ENCODE peak calls at places on chromosomes 2 and 18, in ten cellular contexts. P, B, A, M, R, Q, T, U, X and O are unnamed samples.

GRCh38 chr2:1658394-1659151 is 85.7 kb downstream of the PXDN start:
- DNase-seq in P (no peak), B (no peak), A (no peak), M (no peak), R (no peak), Q (peak), T (no peak), U (no peak), X (no peak), O (peak)

GRCh38 chr2:51194656-51195055 is 162.7 kb upstream of the NRXN1 start:
- DNase-seq in P (no peak), B (no peak), A (no peak), M (no peak), R (no peak), Q (no peak), T (no peak), U (no peak), X (no peak), O (no peak)

GRCh38 chr18:25503567-25504081 is 151.7 kb upstream of the ZNF521 start:
- DNase-seq in P (peak), B (peak), A (peak), M (peak), R (no peak), Q (peak), T (no peak), U (peak), X (no peak), O (no peak)

GRCh38 chr2:189056200-189057106 is 82.3 kb downstream of the COL3A1 start:
- DNase-seq in P (peak), B (peak), A (no peak), M (no peak), R (no peak), Q (no peak), T (no peak), U (no peak), X (no peak), O (no peak)

GRCh38 chr2:6639870-6640639 is 225.7 kb downstream of the CMPK2 start:
- DNase-seq in P (no peak), B (no peak), A (no peak), M (no peak), R (no peak), Q (no peak), T (no peak), U (no peak), X (no peak), O (no peak)

GRCh38 chr2:158412206-158412605 is 44.3 kb downstream of the CCDC148 start:
- DNase-seq in P (peak), B (no peak), A (no peak), M (peak), R (no peak), Q (no peak), T (no peak), U (no peak), X (no peak), O (no peak)

GRCh38 chr2:8176837-8177236 is 505.0 kb upstream of the ID2 start:
- DNase-seq in P (no peak), B (no peak), A (no peak), M (no peak), R (no peak), Q (no peak), T (no peak), U (peak), X (no peak), O (no peak)

GRCh38 chr18:36352384-36352783 is 54.9 kb downstream of the FHOD3 start:
- DNase-seq in P (peak), B (peak), A (peak), M (peak), R (no peak), Q (no peak), T (no peak), U (no peak), X (no peak), O (no peak)

GRCh38 chr18:22800551-22800951 is 132.6 kb upstream of the RBBP8 start:
- DNase-seq in P (no peak), B (peak), A (peak), M (no peak), R (no peak), Q (no peak), T (no peak), U (no peak), X (no peak), O (no peak)

GRCh38 chr2:215808194-215808593 is 205.2 kb downstream of the MREG start:
- DNase-seq in P (no peak), B (no peak), A (no peak), M (no peak), R (no peak), Q (no peak), T (no peak), U (no peak), X (no peak), O (no peak)

GRCh38 chr18:487371-487770 is 13.1 kb downstream of the COLEC12 start:
- DNase-seq in P (no peak), B (no peak), A (peak), M (no peak), R (no peak), Q (no peak), T (no peak), U (no peak), X (no peak), O (no peak)

GRCh38 chr2:207901401-207901800 is 123.9 kb downstream of the PLEKHM3 start:
- DNase-seq in P (no peak), B (no peak), A (no peak), M (no peak), R (no peak), Q (no peak), T (no peak), U (no peak), X (no peak), O (no peak)

GRCh38 chr2:8520791-8521344 is 161.0 kb upstream of the ID2 start:
- DNase-seq in P (no peak), B (peak), A (no peak), M (no peak), R (no peak), Q (no peak), T (no peak), U (peak), X (no peak), O (no peak)

GRCh38 chr2:112692496-112692911 is 28.3 kb upstream of the NT5DC4 start:
- DNase-seq in P (peak), B (peak), A (peak), M (peak), R (peak), Q (peak), T (no peak), U (peak), X (peak), O (no peak)

GRCh38 chr18:824179-824578 is 12.1 kb upstream of the YES1 start:
- DNase-seq in P (no peak), B (no peak), A (peak), M (no peak), R (no peak), Q (no peak), T (no peak), U (no peak), X (no peak), O (no peak)

GRCh38 chr2:157901325-157901724 is 25.2 kb upstream of the ACVR1 start:
- DNase-seq in P (no peak), B (no peak), A (no peak), M (no peak), R (no peak), Q (no peak), T (no peak), U (no peak), X (no peak), O (no peak)

GRCh38 chr18:45785015-45785597 is 40.4 kb upstream of the SIGLEC15 start:
- DNase-seq in P (peak), B (peak), A (peak), M (no peak), R (no peak), Q (peak), T (no peak), U (no peak), X (no peak), O (no peak)

GRCh38 chr2:216057688-216058193 is 23.9 kb downstream of the PECR start:
- DNase-seq in P (peak), B (peak), A (peak), M (peak), R (peak), Q (peak), T (no peak), U (peak), X (no peak), O (no peak)

GRCh38 chr18:34729740-34730338 is 19.7 kb downstream of the DTNA start:
- DNase-seq in P (no peak), B (no peak), A (no peak), M (no peak), R (no peak), Q (no peak), T (no peak), U (peak), X (no peak), O (no peak)

GRCh38 chr2:74417763-74418162 is 3.7 kb downstream of the C2orf81 start:
- DNase-seq in P (no peak), B (no peak), A (no peak), M (no peak), R (no peak), Q (no peak), T (no peak), U (no peak), X (no peak), O (no peak)

GRCh38 chr2:74415762-74416395 is 5.5 kb downstream of the C2orf81 start:
- DNase-seq in P (no peak), B (no peak), A (no peak), M (no peak), R (no peak), Q (no peak), T (no peak), U (no peak), X (no peak), O (no peak)

GRCh38 chr2:74414913-74415761 is 6.3 kb downstream of the C2orf81 start:
- DNase-seq in P (peak), B (peak), A (peak), M (no peak), R (no peak), Q (peak), T (no peak), U (no peak), X (no peak), O (no peak)

GRCh38 chr2:74418312-74418711 is 3.1 kb downstream of the C2orf81 start:
- DNase-seq in P (no peak), B (no peak), A (no peak), M (no peak), R (no peak), Q (no peak), T (no peak), U (no peak), X (no peak), O (no peak)

DNA sequence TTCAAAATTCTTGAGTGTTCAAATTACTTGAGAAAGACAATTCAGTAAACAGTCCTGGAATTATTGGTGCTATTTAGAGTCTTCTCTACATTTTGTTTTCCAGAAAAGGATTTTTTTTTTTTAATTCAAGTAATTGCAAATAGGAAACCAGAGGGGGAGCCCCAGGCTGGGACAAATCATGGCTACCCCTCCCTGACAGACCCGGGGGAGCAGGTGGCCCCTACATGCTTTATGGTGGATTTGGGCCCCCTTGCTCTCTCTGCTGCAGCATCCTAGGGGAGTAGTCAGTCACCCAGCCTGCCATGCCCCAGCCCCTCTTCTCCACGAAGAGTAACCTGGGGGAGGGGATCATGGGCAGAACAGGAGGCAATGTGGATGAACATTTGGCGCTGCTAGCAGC is 4.7 kb downstream of the C2orf81 start:
- DNase-seq in P (no peak), B (no peak), A (no peak), M (no peak), R (no peak), Q (no peak), T (no peak), U (peak), X (no peak), O (no peak)
- TF ChIP-seq CTCF in P (peak), B (no peak), A (no peak), M (peak), R (no peak), Q (no peak), T (no peak), U (peak), X (no peak), O (peak)

DNA sequence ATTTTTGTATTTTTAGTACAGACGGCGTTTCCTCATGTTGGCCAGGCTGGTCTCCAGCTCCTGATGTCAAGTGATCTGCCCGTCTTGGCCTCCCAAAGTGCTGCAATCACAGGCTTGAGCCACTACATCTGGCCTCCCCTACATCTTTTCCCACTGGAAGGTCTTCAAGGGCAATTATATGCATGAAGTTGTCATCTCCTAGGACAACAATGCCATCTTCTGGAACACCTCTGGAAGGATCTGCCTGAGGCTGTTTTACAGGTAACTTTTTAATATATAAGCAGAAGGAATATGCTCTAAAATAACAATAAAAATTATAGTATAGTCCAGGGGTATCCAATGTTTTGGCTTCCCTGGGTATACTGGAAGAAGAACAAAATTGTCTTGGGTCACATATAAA is 321.4 kb downstream of the AFF3 start:
- DNase-seq in P (no peak), B (peak), A (peak), M (no peak), R (no peak), Q (no peak), T (no peak), U (peak), X (no peak), O (no peak)
- TF ChIP-seq CTCF in P (no peak), B (no peak), A (no peak), M (no peak), R (no peak), Q (no peak), T (no peak), U (no peak), X (peak), O (peak)

GRCh38 chr18:64693756-64694155 is 544.9 kb upstream of the LINC00305 start:
- DNase-seq in P (peak), B (no peak), A (no peak), M (no peak), R (no peak), Q (no peak), T (no peak), U (no peak), X (no peak), O (no peak)
- TF ChIP-seq CTCF in P (no peak), B (no peak), A (no peak), M (no peak), R (no peak), Q (no peak), T (no peak), U (no peak), X (no peak), O (no peak)

GRCh38 chr2:68466778-68467076 is 367 bp downstream of the FBXO48 start:
- DNase-seq in P (no peak), B (peak), A (no peak), M (no peak), R (no peak), Q (no peak), T (no peak), U (no peak), X (no peak), O (no peak)

GRCh38 chr2:68465081-68465916 is 1.8 kb downstream of the FBXO48 start:
- DNase-seq in P (peak), B (peak), A (no peak), M (peak), R (no peak), Q (no peak), T (no peak), U (peak), X (no peak), O (no peak)

GRCh38 chr2:68467077-68467960 is at the start of the genes APLF and FBXO48:
- DNase-seq in P (peak), B (peak), A (peak), M (peak), R (peak), Q (peak), T (peak), U (peak), X (peak), O (peak)

GRCh38 chr2:68464651-68465050 is 2.4 kb downstream of the FBXO48 start:
- DNase-seq in P (no peak), B (no peak), A (no peak), M (no peak), R (no peak), Q (no peak), T (no peak), U (no peak), X (no peak), O (no peak)

GRCh38 chr2:68466361-68466777 is 725 bp downstream of the FBXO48 start:
- DNase-seq in P (peak), B (peak), A (peak), M (peak), R (peak), Q (peak), T (no peak), U (peak), X (no peak), O (no peak)
- TF ChIP-seq CTCF in P (peak), B (peak), A (peak), M (peak), R (no peak), Q (peak), T (no peak), U (no peak), X (peak), O (peak)

GRCh38 chr2:177254433-177255226 is 9.9 kb downstream of the NFE2L2 start:
- DNase-seq in P (peak), B (peak), A (peak), M (peak), R (no peak), Q (peak), T (no peak), U (peak), X (no peak), O (no peak)
- TF ChIP-seq CTCF in P (peak), B (peak), A (peak), M (peak), R (peak), Q (peak), T (no peak), U (peak), X (peak), O (peak)